ENCODE peak calls at places on chromosomes 6 and 20, in seven cellular contexts. H is lower lobe of right lung, M is breast epithelium, N is body of pancreas, P is A549, W is OCI-LY7, Z is ascending aorta. O is an unnamed sample. For H3K4me1, the result is how much of the 10 kb centered on the place peaks cover.

GRCh38 chr20:50270569-50270968 is 79.9 kb downstream of the CEBPB start:
- DNase-seq in H (peak), M (no peak), N (peak), P (no peak), W (no peak), Z (no peak), O (no peak)

GRCh38 chr6:113936093-113936934 is 34.6 kb downstream of the HDAC2 start:
- DNase-seq in H (no peak), M (no peak), N (peak), P (peak), W (peak), Z (no peak), O (peak)

GRCh38 chr6:2575191-2575590 is 175.5 kb downstream of the MYLK4 start:
- DNase-seq in H (no peak), M (no peak), N (no peak), P (no peak), W (no peak), Z (no peak), O (no peak)

GRCh38 chr6:686528-686927 is 6.4 kb downstream of the EXOC2 start:
- DNase-seq in H (no peak), M (no peak), N (no peak), P (no peak), W (no peak), Z (no peak), O (no peak)

GRCh38 chr6:13716955-13717295 is 5.3 kb upstream of the RANBP9 start:
- DNase-seq in H (no peak), M (no peak), N (no peak), P (no peak), W (no peak), Z (no peak), O (no peak)

GRCh38 chr20:63490416-63490815 is 8.5 kb downstream of the EEF1A2 start:
- DNase-seq in H (no peak), M (no peak), N (no peak), P (no peak), W (no peak), Z (no peak), O (no peak)

GRCh38 chr20:44083220-44083933 is 103.6 kb downstream of the JPH2 start:
- DNase-seq in H (no peak), M (peak), N (no peak), P (no peak), W (no peak), Z (peak), O (no peak)

GRCh38 chr6:137880633-137881521 is 13.8 kb downstream of the TNFAIP3 start:
- DNase-seq in H (no peak), M (no peak), N (no peak), P (no peak), W (no peak), Z (no peak), O (no peak)

GRCh38 chr6:118580585-118581419 is 32.7 kb downstream of the PLN start:
- DNase-seq in H (no peak), M (no peak), N (peak), P (peak), W (peak), Z (peak), O (peak)

GRCh38 chr20:57620274-57620990 is at the start of gene ZBP1:
- DNase-seq in H (peak), M (no peak), N (peak), P (no peak), W (peak), Z (peak), O (no peak)

GRCh38 chr20:8049321-8049720 is 29.8 kb upstream of the TMX4 start:
- DNase-seq in H (no peak), M (no peak), N (no peak), P (no peak), W (no peak), Z (no peak), O (no peak)

GRCh38 chr20:36720510-36720909 is 25.4 kb downstream of the NDRG3 start:
- DNase-seq in H (no peak), M (no peak), N (no peak), P (no peak), W (no peak), Z (no peak), O (no peak)

GRCh38 chr6:7151381-7151780 is 43.6 kb downstream of the RREB1 start:
- DNase-seq in H (no peak), M (peak), N (no peak), P (no peak), W (no peak), Z (no peak), O (no peak)
- H3K4me1 ChIP-seq in H (half or more), M (under half), N (half or more), P (half or more), W (under half), Z (under half), O (half or more)

GRCh38 chr6:34911822-34912221 is 22.8 kb downstream of the ANKS1A start:
- DNase-seq in H (no peak), M (no peak), N (no peak), P (no peak), W (no peak), Z (no peak), O (no peak)

GRCh38 chr6:34917626-34918285 is 28.7 kb downstream of the ANKS1A start:
- DNase-seq in H (no peak), M (no peak), N (no peak), P (no peak), W (no peak), Z (no peak), O (no peak)

GRCh38 chr6:34912715-34913464 is 23.8 kb downstream of the ANKS1A start:
- DNase-seq in H (no peak), M (no peak), N (no peak), P (no peak), W (peak), Z (no peak), O (no peak)

GRCh38 chr6:34916348-34916967 is 27.4 kb downstream of the ANKS1A start:
- DNase-seq in H (no peak), M (no peak), N (no peak), P (no peak), W (no peak), Z (no peak), O (no peak)

GRCh38 chr6:34914358-34914757 is 25.3 kb downstream of the ANKS1A start:
- DNase-seq in H (no peak), M (no peak), N (no peak), P (no peak), W (no peak), Z (no peak), O (no peak)
- H3K27ac ChIP-seq in H (no peak), M (no peak), N (no peak), P (no peak), W (no peak), Z (peak), O (no peak)

GRCh38 chr6:107077710-107078109 is 37.6 kb downstream of the BEND3 start:
- DNase-seq in H (no peak), M (no peak), N (no peak), P (no peak), W (no peak), Z (no peak), O (no peak)

GRCh38 chr6:107083047-107083768 is 32.1 kb downstream of the BEND3 start:
- DNase-seq in H (no peak), M (no peak), N (no peak), P (no peak), W (no peak), Z (peak), O (no peak)

GRCh38 chr6:107079429-107079828 is 35.9 kb downstream of the BEND3 start:
- DNase-seq in H (no peak), M (no peak), N (no peak), P (no peak), W (no peak), Z (peak), O (no peak)

GRCh38 chr6:107082045-107082444 is 33.3 kb downstream of the BEND3 start:
- DNase-seq in H (no peak), M (no peak), N (no peak), P (peak), W (no peak), Z (no peak), O (peak)

DNA sequence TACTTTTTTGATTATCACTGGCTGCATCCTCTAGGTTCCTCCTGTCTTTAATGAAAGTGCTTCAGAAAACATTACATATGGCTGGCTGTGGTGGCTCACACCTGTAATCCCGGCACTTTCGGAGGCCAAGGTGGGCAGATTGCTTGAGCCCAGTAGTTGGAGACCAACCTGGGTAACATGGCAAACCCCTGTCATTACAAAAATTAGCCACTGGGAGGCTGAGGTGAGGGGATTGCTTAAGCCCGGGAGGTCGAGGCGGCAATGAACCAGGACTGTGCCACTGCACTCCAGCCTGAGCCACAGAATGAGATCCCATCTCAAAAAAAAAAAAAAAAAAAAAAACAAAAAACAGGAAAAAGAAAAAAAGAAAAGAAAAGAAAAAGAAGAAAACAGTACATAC is 35.3 kb downstream of the BEND3 start:
- DNase-seq in H (no peak), M (no peak), N (no peak), P (peak), W (peak), Z (peak), O (no peak)
- TF ChIP-seq CTCF in H (no peak), M (no peak), N (peak), P (no peak), W (peak), Z (no peak), O (peak)

GRCh38 chr20:22430746-22431168 is 153.6 kb downstream of the FOXA2 start:
- DNase-seq in H (no peak), M (no peak), N (no peak), P (no peak), W (no peak), Z (no peak), O (no peak)
- H3K4me1 ChIP-seq in H (under half), M (under half), N (under half), P (under half), W (under half), Z (under half), O (under half)

DNA sequence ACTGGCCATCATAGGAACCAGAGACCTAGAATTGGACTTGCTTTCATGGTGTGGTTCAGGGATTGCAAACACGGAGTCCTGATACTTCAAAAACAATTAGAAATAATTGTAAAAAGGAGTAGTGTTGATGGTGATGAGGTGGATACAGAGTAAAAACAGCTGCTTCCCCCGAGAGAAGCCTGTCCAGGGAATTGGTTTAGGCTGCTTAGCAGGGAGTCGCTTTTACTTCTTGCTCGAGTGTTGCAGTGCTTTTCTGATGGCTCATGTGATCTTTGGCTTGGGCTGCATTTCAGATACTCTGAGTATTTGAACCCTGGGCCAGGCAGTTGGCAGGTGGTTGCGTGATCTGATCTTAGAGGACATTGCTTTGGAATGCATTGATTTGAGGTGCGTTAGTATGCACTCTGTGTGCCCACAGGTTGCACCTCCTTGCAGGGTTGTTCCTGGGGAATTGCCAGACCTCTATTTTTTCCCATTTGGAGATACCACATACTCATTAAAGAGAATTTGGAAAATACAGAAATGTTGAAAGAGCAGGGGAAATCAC is 19.5 kb downstream of the KIF3B start:
- DNase-seq in H (no peak), M (no peak), N (no peak), P (no peak), W (no peak), Z (no peak), O (no peak)
- H3K27ac ChIP-seq in H (no peak), M (no peak), N (no peak), P (no peak), W (no peak), Z (no peak), O (no peak)

GRCh38 chr20:6416371-6416770 is 293.5 kb upstream of the FERMT1 start:
- DNase-seq in H (no peak), M (no peak), N (no peak), P (no peak), W (no peak), Z (no peak), O (no peak)
- TF ChIP-seq CTCF in H (no peak), M (no peak), N (no peak), P (no peak), W (peak), Z (no peak), O (peak)

GRCh38 chr6:136084403-136084802 is 165.7 kb downstream of the MTFR2 start:
- DNase-seq in H (no peak), M (no peak), N (no peak), P (no peak), W (no peak), Z (no peak), O (no peak)
- H3K4me1 ChIP-seq in H (under half), M (under half), N (under half), P (half or more), W (under half), Z (under half), O (under half)